ENCODE peak calls at places on chromosomes 3 and 15, in seven cellular contexts. One of them, this sample, is unnamed.

GRCh38 chr3:83946554-83946953 is 1012.2 kb upstream of the CADM2 start:
- DNase-seq in IMR-90: no peak
- DNase-seq in upper lobe of right lung: no peak
- DNase-seq in AG04450: no peak
- DNase-seq in WTC11: no peak
- DNase-seq in activated B cell treated with CpG ODN at 0.5 μM for 24 hours: no peak
- DNase-seq in uterus: no peak
- DNase-seq in this sample: peak; percentile 21

GRCh38 chr3:41247055-41247454 is 47.8 kb downstream of the CTNNB1 start:
- DNase-seq in IMR-90: no peak
- DNase-seq in WTC11: no peak
- DNase-seq in activated B cell treated with CpG ODN at 0.5 μM for 24 hours: no peak
- DNase-seq in upper lobe of right lung: no peak
- DNase-seq in uterus: no peak
- DNase-seq in AG04450: no peak
- DNase-seq in this sample: no peak

GRCh38 chr3:187735383-187735782 is 9.9 kb downstream of the BCL6 start:
- DNase-seq in AG04450: no peak
- DNase-seq in activated B cell treated with CpG ODN at 0.5 μM for 24 hours: no peak
- DNase-seq in uterus: no peak
- DNase-seq in IMR-90: no peak
- DNase-seq in WTC11: no peak
- DNase-seq in upper lobe of right lung: no peak
- DNase-seq in this sample: no peak

GRCh38 chr3:150020527-150020926 is 49.8 kb upstream of the PFN2 start:
- DNase-seq in WTC11: no peak
- DNase-seq in activated B cell treated with CpG ODN at 0.5 μM for 24 hours: no peak
- DNase-seq in IMR-90: peak; percentile 76
- DNase-seq in uterus: no peak
- DNase-seq in upper lobe of right lung: no peak
- DNase-seq in AG04450: peak; percentile 32
- DNase-seq in this sample: no peak

GRCh38 chr15:63870043-63870394 is 36.3 kb upstream of the HERC1 start:
- DNase-seq in AG04450: no peak
- DNase-seq in uterus: no peak
- DNase-seq in WTC11: no peak
- DNase-seq in upper lobe of right lung: no peak
- DNase-seq in activated B cell treated with CpG ODN at 0.5 μM for 24 hours: no peak
- DNase-seq in IMR-90: no peak
- DNase-seq in this sample: no peak

GRCh38 chr15:39061952-39062464 is 497.4 kb upstream of the RASGRP1 start:
- DNase-seq in uterus: no peak
- DNase-seq in AG04450: no peak
- DNase-seq in WTC11: no peak
- DNase-seq in IMR-90: no peak
- DNase-seq in upper lobe of right lung: no peak
- DNase-seq in activated B cell treated with CpG ODN at 0.5 μM for 24 hours: no peak
- DNase-seq in this sample: peak; percentile 17

GRCh38 chr3:30775070-30775469 is 119.4 kb downstream of the GADL1 start:
- DNase-seq in upper lobe of right lung: no peak
- DNase-seq in uterus: no peak
- DNase-seq in AG04450: no peak
- DNase-seq in IMR-90: no peak
- DNase-seq in activated B cell treated with CpG ODN at 0.5 μM for 24 hours: no peak
- DNase-seq in WTC11: no peak
- DNase-seq in this sample: no peak

GRCh38 chr3:184756151-184756681 is 44.4 kb upstream of the MAGEF1 start:
- DNase-seq in IMR-90: no peak
- DNase-seq in AG04450: no peak
- DNase-seq in upper lobe of right lung: no peak
- DNase-seq in uterus: no peak
- DNase-seq in WTC11: peak; percentile 40
- DNase-seq in activated B cell treated with CpG ODN at 0.5 μM for 24 hours: no peak
- DNase-seq in this sample: no peak

GRCh38 chr15:89494941-89495637 is 1.3 kb downstream of the RHCG start:
- DNase-seq in AG04450: no peak
- DNase-seq in WTC11: peak; percentile 66
- DNase-seq in activated B cell treated with CpG ODN at 0.5 μM for 24 hours: no peak
- DNase-seq in uterus: no peak
- DNase-seq in IMR-90: no peak
- DNase-seq in upper lobe of right lung: no peak
- DNase-seq in this sample: no peak

GRCh38 chr3:176951586-176952292 is 245.5 kb downstream of the TBL1XR1 start:
- DNase-seq in uterus: no peak
- DNase-seq in AG04450: no peak
- DNase-seq in activated B cell treated with CpG ODN at 0.5 μM for 24 hours: no peak
- DNase-seq in IMR-90: peak; percentile 34
- DNase-seq in WTC11: no peak
- DNase-seq in upper lobe of right lung: no peak
- DNase-seq in this sample: no peak

GRCh38 chr3:112132975-112133448 is at the start of gene GCSAM:
- DNase-seq in IMR-90: no peak
- DNase-seq in WTC11: no peak
- DNase-seq in upper lobe of right lung: no peak
- DNase-seq in uterus: no peak
- DNase-seq in AG04450: no peak
- DNase-seq in activated B cell treated with CpG ODN at 0.5 μM for 24 hours: peak; percentile 60
- DNase-seq in this sample: no peak

GRCh38 chr3:107841864-107842263 is 249.0 kb downstream of the CD47 start:
- DNase-seq in WTC11: no peak
- DNase-seq in activated B cell treated with CpG ODN at 0.5 μM for 24 hours: no peak
- DNase-seq in AG04450: no peak
- DNase-seq in upper lobe of right lung: no peak
- DNase-seq in uterus: no peak
- DNase-seq in IMR-90: no peak
- DNase-seq in this sample: no peak

GRCh38 chr3:37227870-37228549 is 53.6 kb upstream of the LRRFIP2 start:
- DNase-seq in uterus: no peak
- DNase-seq in upper lobe of right lung: no peak
- DNase-seq in AG04450: no peak
- DNase-seq in IMR-90: no peak
- DNase-seq in WTC11: no peak
- DNase-seq in activated B cell treated with CpG ODN at 0.5 μM for 24 hours: no peak
- DNase-seq in this sample: no peak

GRCh38 chr3:165892565-165892964 is 55.3 kb upstream of the BCHE start:
- DNase-seq in activated B cell treated with CpG ODN at 0.5 μM for 24 hours: no peak
- DNase-seq in upper lobe of right lung: no peak
- DNase-seq in uterus: no peak
- DNase-seq in AG04450: no peak
- DNase-seq in WTC11: no peak
- DNase-seq in IMR-90: no peak
- DNase-seq in this sample: no peak

DNA sequence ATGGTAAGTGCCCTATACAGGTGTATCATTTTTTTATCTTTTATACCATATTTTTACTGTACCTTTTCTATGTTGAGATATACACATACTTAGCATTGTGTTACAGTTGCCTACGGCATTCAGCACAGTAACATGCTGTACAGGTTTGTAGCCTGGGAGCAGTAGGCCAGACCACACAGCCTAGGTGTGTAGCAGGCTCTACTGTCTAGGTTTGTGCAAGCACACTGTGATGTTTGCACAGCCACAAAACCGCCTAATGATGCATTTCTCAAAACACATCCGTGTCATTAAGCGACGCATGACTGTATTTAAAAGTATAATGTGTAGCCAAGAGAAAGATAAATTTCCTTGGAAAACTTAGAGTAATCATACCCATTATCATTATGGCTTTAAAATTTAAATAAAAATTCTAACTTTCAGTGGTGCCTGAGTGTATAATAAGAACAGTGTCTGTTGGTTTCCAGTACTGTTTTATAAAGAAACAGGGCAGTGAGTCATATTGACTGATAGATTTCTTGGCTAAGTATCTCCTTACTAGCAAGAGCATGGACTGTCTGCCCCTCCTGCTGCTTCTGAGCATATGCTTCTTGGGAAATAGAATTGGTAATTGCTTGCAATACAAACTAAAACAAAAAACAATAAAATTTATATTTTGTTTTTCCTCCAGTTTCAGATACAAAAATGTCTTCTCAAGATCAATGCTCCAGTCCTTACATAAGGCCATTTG is 18.3 kb downstream of the CALML4 start:
- DNase-seq in IMR-90: peak; percentile 87
- DNase-seq in WTC11: no peak
- DNase-seq in upper lobe of right lung: no peak
- DNase-seq in uterus: no peak
- DNase-seq in AG04450: peak; percentile 46
- DNase-seq in activated B cell treated with CpG ODN at 0.5 μM for 24 hours: no peak
- DNase-seq in this sample: no peak
- TF ChIP-seq CTCF in IMR-90: no peak
- TF ChIP-seq CTCF in WTC11: no peak
- TF ChIP-seq CTCF in upper lobe of right lung: no peak
- TF ChIP-seq CTCF in uterus: no peak
- TF ChIP-seq CTCF in AG04450: no peak
- TF ChIP-seq CTCF in activated B cell treated with CpG ODN at 0.5 μM for 24 hours: no peak
- TF ChIP-seq CTCF in this sample: no peak

GRCh38 chr15:31366169-31366734 is 39.6 kb downstream of the KLF13 start:
- DNase-seq in activated B cell treated with CpG ODN at 0.5 μM for 24 hours: no peak
- DNase-seq in uterus: peak; percentile 40
- DNase-seq in IMR-90: no peak
- DNase-seq in WTC11: no peak
- DNase-seq in AG04450: no peak
- DNase-seq in upper lobe of right lung: peak; percentile 81
- DNase-seq in this sample: no peak
- TF ChIP-seq CTCF in activated B cell treated with CpG ODN at 0.5 μM for 24 hours: no peak
- TF ChIP-seq CTCF in uterus: peak; percentile 22
- TF ChIP-seq CTCF in IMR-90: no peak
- TF ChIP-seq CTCF in WTC11: no peak
- TF ChIP-seq CTCF in AG04450: no peak
- TF ChIP-seq CTCF in upper lobe of right lung: peak; percentile 4
- TF ChIP-seq CTCF in this sample: peak; percentile 3

GRCh38 chr3:155853214-155854146 is 747 bp downstream of the SLC33A1 start:
- DNase-seq in uterus: no peak
- DNase-seq in WTC11: peak; percentile 34
- DNase-seq in AG04450: no peak
- DNase-seq in IMR-90: peak; percentile 7
- DNase-seq in activated B cell treated with CpG ODN at 0.5 μM for 24 hours: no peak
- DNase-seq in upper lobe of right lung: peak; percentile 73
- DNase-seq in this sample: peak; percentile 39
- TF ChIP-seq CTCF in uterus: no peak
- TF ChIP-seq CTCF in WTC11: no peak
- TF ChIP-seq CTCF in AG04450: no peak
- TF ChIP-seq CTCF in IMR-90: no peak
- TF ChIP-seq CTCF in activated B cell treated with CpG ODN at 0.5 μM for 24 hours: no peak
- TF ChIP-seq CTCF in upper lobe of right lung: peak; percentile 8
- TF ChIP-seq CTCF in this sample: no peak

GRCh38 chr3:139716908-139717485 is 39.2 kb upstream of the NMNAT3 start:
- DNase-seq in activated B cell treated with CpG ODN at 0.5 μM for 24 hours: no peak
- DNase-seq in WTC11: no peak
- DNase-seq in upper lobe of right lung: no peak
- DNase-seq in AG04450: no peak
- DNase-seq in uterus: no peak
- DNase-seq in IMR-90: no peak
- DNase-seq in this sample: no peak

GRCh38 chr3:139721370-139721769 is 43.6 kb upstream of the NMNAT3 start:
- DNase-seq in IMR-90: no peak
- DNase-seq in upper lobe of right lung: no peak
- DNase-seq in AG04450: no peak
- DNase-seq in WTC11: no peak
- DNase-seq in activated B cell treated with CpG ODN at 0.5 μM for 24 hours: no peak
- DNase-seq in uterus: no peak
- DNase-seq in this sample: no peak

GRCh38 chr3:139715736-139716135 is 38.0 kb upstream of the NMNAT3 start:
- DNase-seq in upper lobe of right lung: no peak
- DNase-seq in uterus: no peak
- DNase-seq in activated B cell treated with CpG ODN at 0.5 μM for 24 hours: no peak
- DNase-seq in AG04450: no peak
- DNase-seq in WTC11: no peak
- DNase-seq in IMR-90: no peak
- DNase-seq in this sample: no peak

GRCh38 chr3:139718415-139718814 is 40.6 kb upstream of the NMNAT3 start:
- DNase-seq in IMR-90: peak; percentile 3
- DNase-seq in uterus: peak; percentile 37
- DNase-seq in activated B cell treated with CpG ODN at 0.5 μM for 24 hours: no peak
- DNase-seq in WTC11: peak; percentile 60
- DNase-seq in upper lobe of right lung: no peak
- DNase-seq in AG04450: no peak
- DNase-seq in this sample: peak; percentile 61
- TF ChIP-seq CTCF in IMR-90: peak; percentile 19
- TF ChIP-seq CTCF in uterus: no peak
- TF ChIP-seq CTCF in activated B cell treated with CpG ODN at 0.5 μM for 24 hours: no peak
- TF ChIP-seq CTCF in WTC11: peak; percentile 29
- TF ChIP-seq CTCF in upper lobe of right lung: peak; percentile 44
- TF ChIP-seq CTCF in AG04450: peak; percentile 54
- TF ChIP-seq CTCF in this sample: peak; percentile 49

This sample was measured in Caco-2.